ENCODE peak calls at places on chromosome 15, in eight cellular contexts. B is tibial nerve; O is midbrain; Q is stimulated activated CD4-positive, alpha-beta T cell treated with anti-CD3 and anti-CD28 coated beads, Interleukin-2, amount 100 ng/mL, for 48 hours; N is NCI-H526 treated with DMSO at 0.1 percent for 48 hours; Z is kidney; I is vagina; E is EL. F is an unnamed sample.

GRCh38 chr15:70096215-70096974 is 1.3 kb downstream of the TLE3 start:
- DNase-seq in O (peak; percentile 20), Q (peak; percentile 32), Z (peak; percentile 86), E (peak; percentile 60), I (no peak), B (peak; percentile 37), N (peak; percentile 35), F (no peak)

GRCh38 chr15:23644829-23645228 is 2.8 kb downstream of the MAGEL2 start:
- DNase-seq in O (no peak), B (no peak), I (no peak), N (no peak), Z (no peak), Q (no peak), E (no peak), F (no peak)

GRCh38 chr15:38683382-38684242 is 119.0 kb upstream of the RASGRP1 start:
- DNase-seq in I (no peak), O (peak; percentile 33), B (peak; percentile 25), E (peak; percentile 58), N (peak; percentile 54), Z (no peak), Q (peak; percentile 63), F (no peak)

GRCh38 chr15:93362821-93363220 is 273.8 kb upstream of the RGMA start:
- DNase-seq in E (no peak), N (no peak), Q (no peak), Z (no peak), O (no peak), I (no peak), B (no peak), F (no peak)

GRCh38 chr15:41562784-41563198 is 3.8 kb downstream of the TYRO3 start:
- DNase-seq in I (no peak), B (no peak), Z (no peak), O (peak; percentile 28), N (no peak), E (no peak), Q (no peak), F (no peak)

GRCh38 chr15:73919706-73920105 is 6.6 kb upstream of the LOXL1 start:
- DNase-seq in N (no peak), E (no peak), I (no peak), O (no peak), B (no peak), Q (no peak), Z (peak; percentile 32), F (no peak)

GRCh38 chr15:92772061-92772460 is 116.5 kb upstream of the FAM174B start:
- DNase-seq in O (no peak), I (no peak), E (no peak), B (no peak), Q (no peak), Z (no peak), N (no peak), F (no peak)

GRCh38 chr15:79221696-79222095 is 60.8 kb upstream of the ANKRD34C start:
- DNase-seq in E (no peak), O (no peak), B (no peak), Q (no peak), Z (no peak), I (no peak), N (no peak), F (no peak)